ENCODE peak calls at places on chromosomes 3 and 15, in eight cellular contexts. Y is CD8-positive, alpha-beta T cell; T is stimulated activated CD8-positive, alpha-beta memory T cell treated with anti-CD3 and anti-CD28 coated beads, Interleukin-12 subunit alpha, Interleukin-12 subunit beta, amount 100 ng/mL, for 4 hours; A is NCI-H460; G is Karpas-422; D is iPS DF 19.7; J is fibroblast of lung; Q is MV-4-11. F is an unnamed sample.

GRCh38 chr3:39178553-39178952 is 13.8 kb downstream of the XIRP1 start:
- DNase-seq in Y (no peak), T (no peak), A (no peak), G (no peak), D (no peak), J (peak), Q (no peak), F (no peak)

GRCh38 chr3:42263354-42264346 is 2.3 kb downstream of the CCK start:
- DNase-seq in Y (no peak), T (no peak), A (no peak), G (no peak), D (no peak), J (no peak), Q (no peak), F (no peak)

GRCh38 chr3:45180051-45180450 is 33.9 kb upstream of the CDCP1 start:
- DNase-seq in Y (no peak), T (no peak), A (no peak), G (peak), D (no peak), J (peak), Q (no peak), F (no peak)

GRCh38 chr15:31265871-31266711 is 60.5 kb upstream of the KLF13 start:
- DNase-seq in Y (peak), T (peak), A (no peak), G (peak), D (no peak), J (no peak), Q (peak), F (peak)

GRCh38 chr15:28191832-28192231 is 92.7 kb upstream of the OCA2 start:
- DNase-seq in Y (no peak), T (no peak), A (no peak), G (no peak), D (peak), J (peak), Q (no peak), F (no peak)

GRCh38 chr15:68553994-68554715 is 24.6 kb upstream of the CORO2B start:
- DNase-seq in Y (peak), T (no peak), A (peak), G (peak), D (no peak), J (peak), Q (peak), F (peak)

GRCh38 chr3:10448544-10448943 is 56.8 kb downstream of the ATP2B2 start:
- DNase-seq in Y (no peak), T (no peak), A (no peak), G (no peak), D (no peak), J (no peak), Q (no peak), F (no peak)

GRCh38 chr3:18189651-18190050 is 235.5 kb downstream of the SATB1 start:
- DNase-seq in Y (no peak), T (no peak), A (no peak), G (no peak), D (no peak), J (peak), Q (no peak), F (no peak)

GRCh38 chr3:146050700-146051099 is 110.3 kb downstream of the PLOD2 start:
- DNase-seq in Y (no peak), T (no peak), A (no peak), G (no peak), D (no peak), J (peak), Q (peak), F (no peak)